ENCODE peak calls at places on chromosomes 7 and 10, in ten cellular contexts. L is uterus; K is ovary; W is H1; F is psoas muscle; S is CD4-positive, alpha-beta memory T cell; A is A673; X is AG10803; N is GM23248; G is BJ. J is an unnamed sample.

GRCh38 chr7:143145-143751 is 49.1 kb upstream of the FAM20C start:
- DNase-seq in X (no peak), K (no peak), F (peak), L (no peak), A (no peak), S (no peak), G (no peak), W (no peak), N (no peak), J (no peak)

GRCh38 chr7:65304175-65304574 is 69.5 kb upstream of the ZNF92 start:
- DNase-seq in W (no peak), G (no peak), S (no peak), L (no peak), X (no peak), K (no peak), F (no peak), A (no peak), N (no peak), J (no peak)

GRCh38 chr10:113111900-113112853 is 162.1 kb downstream of the TCF7L2 start:
- DNase-seq in G (peak), L (no peak), S (no peak), X (peak), A (peak), F (peak), N (peak), K (no peak), W (no peak), J (no peak)

GRCh38 chr7:100817097-100817496 is 10.2 kb downstream of the EPHB4 start:
- DNase-seq in N (no peak), G (no peak), S (no peak), F (no peak), A (no peak), X (no peak), W (no peak), L (no peak), K (no peak), J (no peak)

GRCh38 chr10:129877773-129878371 is 86.2 kb downstream of the EBF3 start:
- DNase-seq in N (peak), A (peak), K (no peak), X (no peak), S (peak), W (peak), L (no peak), G (no peak), F (peak), J (no peak)

GRCh38 chr10:89346264-89346971 is 18.6 kb downstream of the IFIT3 start:
- DNase-seq in K (no peak), X (peak), F (no peak), W (no peak), G (no peak), N (peak), L (no peak), A (peak), S (no peak), J (no peak)

GRCh38 chr10:100740476-100741341 is 4.7 kb upstream of the PAX2 start:
- DNase-seq in X (no peak), N (no peak), W (peak), F (no peak), A (no peak), S (no peak), G (no peak), L (no peak), K (no peak), J (no peak)

GRCh38 chr10:117662790-117663540 is 120.4 kb downstream of the EMX2 start:
- DNase-seq in K (no peak), A (no peak), G (no peak), W (peak), X (no peak), N (no peak), S (no peak), F (no peak), L (no peak), J (no peak)

GRCh38 chr10:112137381-112137987 is 46.1 kb downstream of the GPAM start:
- DNase-seq in K (peak), G (no peak), L (peak), N (peak), S (peak), W (peak), F (peak), A (peak), X (peak), J (peak)

GRCh38 chr10:104328916-104329710 is 9.2 kb downstream of the ITPRIP start:
- DNase-seq in W (no peak), N (peak), S (peak), L (peak), A (peak), G (peak), F (peak), X (peak), K (peak), J (no peak)

GRCh38 chr10:42928064-42928463 is 145.5 kb downstream of the BMS1 start:
- DNase-seq in S (no peak), N (no peak), F (no peak), L (no peak), K (no peak), W (no peak), X (no peak), G (no peak), A (no peak), J (no peak)

GRCh38 chr10:35232509-35232908 is 103.8 kb upstream of the CCNY start:
- DNase-seq in N (no peak), X (peak), G (no peak), W (no peak), F (no peak), S (no peak), K (no peak), A (peak), L (no peak), J (no peak)

GRCh38 chr10:52688906-52689305 is 83.7 kb downstream of the MBL2 start:
- DNase-seq in X (no peak), G (no peak), F (no peak), A (no peak), S (no peak), W (no peak), K (no peak), L (no peak), N (no peak), J (no peak)

GRCh38 chr10:404341-404740 is 269.1 kb downstream of the ZMYND11 start:
- DNase-seq in G (peak), S (no peak), F (no peak), N (peak), X (peak), W (no peak), A (no peak), L (no peak), K (no peak), J (no peak)

GRCh38 chr7:75888464-75889222 is 9.8 kb downstream of the RHBDD2 start:
- DNase-seq in N (no peak), G (no peak), X (no peak), S (no peak), F (peak), L (no peak), W (no peak), K (no peak), A (no peak), J (no peak)

GRCh38 chr10:89427629-89428028 is 13.3 kb downstream of the IFIT5 start:
- DNase-seq in G (peak), X (peak), N (peak), S (no peak), A (no peak), L (no peak), W (no peak), K (no peak), F (no peak), J (no peak)

GRCh38 chr10:88076027-88076880 is 212.8 kb downstream of the PTEN start:
- DNase-seq in A (no peak), X (no peak), N (no peak), K (no peak), L (no peak), S (no peak), F (no peak), G (no peak), W (no peak), J (no peak)

GRCh38 chr7:151051108-151051507 is 2.8 kb downstream of the ASIC3 start:
- DNase-seq in A (peak), L (no peak), G (no peak), F (peak), N (peak), K (peak), X (peak), S (peak), W (peak), J (no peak)

DNA sequence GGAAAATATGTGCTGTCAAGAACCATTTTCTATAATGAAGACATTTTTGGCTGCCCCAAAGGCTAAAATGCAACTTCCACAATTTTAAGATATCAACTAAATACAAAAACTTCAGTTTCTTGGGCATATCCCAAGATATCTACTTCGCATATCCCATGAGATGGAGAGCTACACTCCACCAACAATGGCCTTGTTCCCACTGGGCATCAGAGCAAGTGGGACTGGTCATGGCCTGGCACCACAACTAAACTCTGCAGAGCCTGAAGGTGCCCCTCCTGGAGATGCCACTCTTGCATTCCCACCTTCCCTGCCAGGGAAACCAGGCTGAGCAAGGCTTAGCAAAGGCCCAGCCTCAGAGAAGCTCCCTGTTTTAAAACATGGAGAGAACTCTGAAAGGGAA is 75.8 kb upstream of the LRRC17 start:
- DNase-seq in S (no peak), X (no peak), N (no peak), W (no peak), F (no peak), L (no peak), K (no peak), A (no peak), G (no peak), J (no peak)
- H3K4me3 ChIP-seq in S (no peak), X (no peak), N (no peak), W (no peak), F (no peak), L (no peak), K (no peak), A (no peak), G (no peak), J (no peak)

GRCh38 chr10:132454296-132455198 is 57.5 kb downstream of the PWWP2B start:
- DNase-seq in K (peak), X (no peak), S (no peak), W (no peak), F (no peak), G (no peak), N (no peak), L (no peak), A (no peak), J (no peak)

GRCh38 chr10:132451506-132452215 is 54.7 kb downstream of the PWWP2B start:
- DNase-seq in X (no peak), A (no peak), F (peak), L (no peak), G (no peak), W (no peak), S (no peak), N (no peak), K (peak), J (peak)

GRCh38 chr10:132452216-132452650 is 55.2 kb downstream of the PWWP2B start:
- DNase-seq in A (no peak), G (no peak), S (no peak), X (no peak), L (no peak), F (peak), N (no peak), W (no peak), K (peak), J (peak)

GRCh38 chr10:132453470-132453861 is 56.5 kb downstream of the PWWP2B start:
- DNase-seq in L (no peak), K (peak), X (no peak), W (no peak), S (no peak), G (no peak), A (no peak), F (no peak), N (no peak), J (no peak)

DNA sequence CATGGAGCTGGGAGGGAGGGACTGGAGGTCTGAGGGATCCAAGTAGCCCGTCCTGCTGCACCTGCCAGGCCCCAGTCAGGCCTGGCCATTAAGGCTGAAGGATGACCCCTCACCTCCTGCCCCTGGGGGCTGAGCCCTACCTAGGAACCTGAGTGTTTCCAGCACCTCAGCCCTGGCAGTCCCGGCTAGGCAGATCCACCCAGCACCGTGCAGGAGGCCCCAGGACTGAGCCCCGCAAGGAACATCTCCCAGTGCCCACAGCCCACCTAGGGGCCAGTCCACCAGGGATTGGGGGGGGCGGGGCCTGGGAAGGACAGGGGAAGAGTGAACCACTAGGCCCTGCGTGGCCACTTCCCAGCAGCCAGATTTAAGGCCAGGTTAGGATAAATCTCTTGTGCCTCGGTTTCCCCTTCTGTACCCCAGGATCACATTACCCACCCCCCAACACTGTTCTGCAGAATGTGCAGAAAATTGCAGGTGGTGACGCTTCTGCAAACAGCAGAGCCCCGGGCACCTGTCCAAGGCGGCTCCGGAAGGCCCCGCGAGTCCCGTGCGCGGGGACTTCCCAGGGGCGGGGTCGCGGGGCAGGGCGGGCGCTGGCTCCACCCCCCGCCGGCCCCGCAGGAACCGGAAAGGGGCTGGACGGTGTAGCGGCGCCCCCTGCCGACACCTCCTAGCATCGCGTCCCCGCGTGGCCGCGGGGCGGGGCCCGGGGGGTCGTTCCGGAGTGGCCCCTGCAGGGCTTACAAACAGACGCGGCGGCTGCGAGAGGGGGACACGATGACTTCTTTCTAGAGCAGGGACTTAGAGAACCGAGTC is 55.9 kb downstream of the PWWP2B start:
- DNase-seq in N (peak), A (peak), F (peak), K (peak), W (peak), G (no peak), L (peak), X (peak), S (peak), J (peak)
- H3K4me3 ChIP-seq in N (peak), A (peak), F (peak), K (no peak), W (no peak), G (no peak), L (no peak), X (no peak), S (peak), J (no peak)

GRCh38 chr10:15335500-15335899 is 35.6 kb downstream of the FAM171A1 start:
- DNase-seq in S (no peak), F (no peak), G (no peak), K (no peak), N (no peak), L (no peak), X (no peak), A (no peak), W (no peak), J (no peak)

GRCh38 chr10:15334650-15335323 is 36.3 kb downstream of the FAM171A1 start:
- DNase-seq in A (no peak), X (no peak), S (no peak), F (no peak), L (no peak), W (no peak), N (no peak), K (no peak), G (no peak), J (peak)

GRCh38 chr10:15329437-15329836 is 41.7 kb downstream of the FAM171A1 start:
- DNase-seq in K (no peak), L (no peak), F (no peak), A (no peak), W (no peak), X (no peak), N (no peak), G (no peak), S (no peak), J (no peak)

GRCh38 chr10:15333909-15334649 is 37.0 kb downstream of the FAM171A1 start:
- DNase-seq in N (no peak), G (no peak), S (no peak), K (no peak), A (no peak), F (no peak), X (no peak), L (no peak), W (no peak), J (peak)

GRCh38 chr10:15331456-15331855 is 39.6 kb downstream of the FAM171A1 start:
- DNase-seq in N (no peak), F (no peak), W (no peak), K (no peak), S (no peak), L (no peak), G (no peak), X (no peak), A (no peak), J (no peak)
- H3K4me3 ChIP-seq in N (no peak), F (no peak), W (no peak), K (no peak), S (no peak), L (no peak), G (no peak), X (no peak), A (no peak), J (no peak)

GRCh38 chr7:69695998-69696657 is 97.9 kb downstream of the AUTS2 start:
- DNase-seq in K (no peak), A (no peak), L (no peak), G (no peak), X (no peak), F (no peak), S (no peak), W (no peak), N (no peak), J (no peak)
- H3K4me3 ChIP-seq in K (no peak), A (no peak), L (no peak), G (no peak), X (no peak), F (no peak), S (no peak), W (no peak), N (no peak), J (no peak)

GRCh38 chr10:21519327-21519933 is 6.1 kb downstream of the SKIDA1 start:
- DNase-seq in X (no peak), L (no peak), A (no peak), N (peak), W (no peak), F (no peak), S (no peak), K (no peak), G (no peak), J (no peak)
- H3K4me3 ChIP-seq in X (peak), L (peak), A (peak), N (peak), W (peak), F (peak), S (peak), K (peak), G (peak), J (no peak)

GRCh38 chr10:74190494-74190893 is 39.5 kb downstream of the ADK start:
- DNase-seq in S (no peak), K (no peak), F (no peak), L (no peak), X (peak), N (peak), W (no peak), G (no peak), A (no peak), J (no peak)
- H3K4me3 ChIP-seq in S (peak), K (no peak), F (no peak), L (no peak), X (peak), N (peak), W (no peak), G (no peak), A (peak), J (no peak)

GRCh38 chr10:77180794-77181193 is 456.8 kb downstream of the KCNMA1 start:
- DNase-seq in S (no peak), W (no peak), F (no peak), X (peak), N (peak), A (no peak), L (no peak), G (no peak), K (no peak), J (no peak)
- H3K4me3 ChIP-seq in S (no peak), W (no peak), F (no peak), X (no peak), N (no peak), A (no peak), L (no peak), G (no peak), K (no peak), J (no peak)

J was measured in mucosa of descending colon.